ENCODE peak calls at places on chromosomes 12 and 14, in five cellular contexts. B is GM12892, W is H1, H is GM12878, O is K562. F is an unnamed sample.

GRCh38 chr12:4274960-4275868 is 1.7 kb downstream of the CCND2 start:
- DNase-seq in B (no peak), W (no peak), H (no peak), O (no peak), F (no peak)

GRCh38 chr14:105199093-105199492 is 18.0 kb upstream of the NUDT14 start:
- DNase-seq in B (no peak), W (no peak), H (no peak), O (peak), F (no peak)

GRCh38 chr14:90732142-90732541 is 84.1 kb downstream of the TTC7B start:
- DNase-seq in B (no peak), O (no peak), H (no peak), W (no peak), F (no peak)

GRCh38 chr12:27293463-27293862 is 39.2 kb upstream of the BMAL2 start:
- DNase-seq in W (no peak), B (no peak), H (no peak), O (no peak), F (no peak)

GRCh38 chr14:68958553-68958952 is 20.5 kb downstream of the ACTN1 start:
- DNase-seq in O (no peak), W (no peak), H (no peak), B (no peak), F (no peak)

GRCh38 chr12:17661250-17661649 is 428.7 kb downstream of the RERGL start:
- DNase-seq in B (no peak), O (no peak), W (no peak), H (no peak), F (no peak)

GRCh38 chr14:80930836-80931389 is 10.6 kb downstream of the CEP128 start:
- DNase-seq in O (no peak), W (no peak), B (no peak), H (peak), F (no peak)

GRCh38 chr14:99143793-99144192 is 128.2 kb downstream of the BCL11B start:
- DNase-seq in B (no peak), O (no peak), W (no peak), H (no peak), F (no peak)

GRCh38 chr12:113333877-113334785 is 778 bp downstream of the SLC8B1 start:
- DNase-seq in B (no peak), W (no peak), H (no peak), O (no peak), F (no peak)

GRCh38 chr12:123962530-123962929 is 10.1 kb downstream of the CCDC92 start:
- DNase-seq in W (no peak), H (no peak), B (no peak), O (no peak), F (no peak)

GRCh38 chr12:6392499-6392898 is 8.5 kb downstream of the LTBR start:
- DNase-seq in W (no peak), B (no peak), O (no peak), H (no peak), F (no peak)

GRCh38 chr14:54166049-54166950 is 209.7 kb upstream of the BMP4 start:
- DNase-seq in H (no peak), O (no peak), W (no peak), B (no peak), F (no peak)

GRCh38 chr12:53740130-53740491 is 11.7 kb downstream of the CISTR start:
- DNase-seq in O (peak), H (no peak), B (no peak), W (no peak), F (no peak)

GRCh38 chr12:618626-619025 is 44.6 kb downstream of the NINJ2 start:
- DNase-seq in B (no peak), H (no peak), W (no peak), O (no peak), F (no peak)

GRCh38 chr12:86256169-86256568 is at the start of gene MGAT4C:
- DNase-seq in H (no peak), O (no peak), B (no peak), W (no peak), F (no peak)

GRCh38 chr14:105281354-105282097 is 19.3 kb downstream of the BRF1 start:
- DNase-seq in B (no peak), O (no peak), W (no peak), H (no peak), F (no peak)

GRCh38 chr12:109308534-109309440 is at the start of gene FOXN4:
- DNase-seq in W (no peak), B (no peak), O (no peak), H (no peak), F (no peak)

GRCh38 chr14:100955201-100955600 is 51.7 kb upstream of the RTL1 start:
- DNase-seq in W (no peak), O (no peak), H (no peak), B (no peak), F (no peak)

GRCh38 chr12:102946042-102946441 is 11.4 kb upstream of the ASCL1 start:
- DNase-seq in O (no peak), W (no peak), H (no peak), B (no peak), F (no peak)

DNA sequence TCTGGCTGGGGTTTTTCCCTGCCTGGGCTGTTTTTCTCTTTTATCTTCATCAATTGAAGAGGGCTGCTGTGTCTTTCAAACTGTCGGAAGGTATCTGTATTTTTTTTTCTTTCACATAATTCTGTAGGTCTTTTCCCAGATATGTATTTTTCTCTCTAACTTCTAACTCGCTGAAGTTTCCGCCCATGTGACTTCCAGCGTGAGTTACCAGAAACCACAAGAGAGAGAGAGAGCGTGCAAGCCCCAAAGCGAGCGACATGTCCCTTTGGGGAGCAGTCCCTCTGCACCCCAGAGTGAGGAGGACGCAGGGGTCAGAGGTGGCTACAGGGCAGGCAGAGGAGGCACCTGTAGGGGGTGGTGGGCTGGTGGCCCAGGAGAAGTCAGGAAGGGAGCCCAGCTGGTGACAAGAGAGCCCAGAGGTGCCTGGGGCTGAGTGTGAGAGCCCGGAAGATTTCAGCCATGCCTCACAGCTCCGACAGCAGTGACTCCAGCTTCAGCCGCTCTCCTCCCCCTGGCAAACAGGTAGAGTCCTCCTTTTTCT is at the start of gene BATF:
- DNase-seq in B (peak), O (no peak), W (no peak), H (no peak), F (peak)
- TF ChIP-seq POLR2A in B (peak), O (no peak), W (no peak), H (peak), F (peak)

GRCh38 chr12:49627752-49628360 is 4.5 kb downstream of the PRPF40B start:
- DNase-seq in W (no peak), B (no peak), H (no peak), O (no peak), F (no peak)

GRCh38 chr12:49626836-49627235 is 3.5 kb downstream of the PRPF40B start:
- DNase-seq in O (no peak), W (no peak), H (no peak), B (no peak), F (no peak)

GRCh38 chr12:49624919-49625577 is 1.7 kb downstream of the PRPF40B start:
- DNase-seq in B (no peak), H (no peak), W (no peak), O (no peak), F (no peak)

GRCh38 chr12:49623142-49623899 is at the start of gene PRPF40B:
- DNase-seq in H (peak), B (peak), O (peak), W (peak), F (peak)

GRCh38 chr12:49626169-49626835 is 2.9 kb downstream of the PRPF40B start:
- DNase-seq in O (no peak), W (no peak), H (no peak), B (no peak), F (no peak)
- TF ChIP-seq TAF1 in O (no peak), W (no peak), H (no peak), B (no peak), F (no peak)

DNA sequence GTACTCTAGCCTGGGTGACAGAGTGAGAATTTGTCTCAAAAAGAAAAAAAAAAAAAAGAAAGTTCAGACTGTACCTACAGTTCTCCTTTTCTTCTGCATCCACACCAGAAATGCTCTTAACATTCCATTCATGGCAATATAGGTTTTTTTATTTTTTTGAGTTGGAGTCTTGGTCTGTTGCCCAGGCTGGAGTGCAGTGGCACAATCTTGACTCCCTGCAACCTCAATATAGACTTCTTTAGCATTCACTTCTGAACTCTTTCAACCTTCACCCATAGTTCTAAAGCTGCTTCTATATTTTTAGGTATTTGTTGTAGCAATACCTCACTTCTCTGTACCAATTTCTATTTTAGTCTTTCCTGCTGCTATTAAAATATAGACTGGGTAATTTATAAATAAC is 1095.7 kb downstream of the FLRT2 start:
- DNase-seq in O (no peak), B (no peak), W (no peak), H (no peak), F (no peak)
- TF ChIP-seq POLR2A in O (no peak), B (no peak), W (no peak), H (no peak), F (no peak)

DNA sequence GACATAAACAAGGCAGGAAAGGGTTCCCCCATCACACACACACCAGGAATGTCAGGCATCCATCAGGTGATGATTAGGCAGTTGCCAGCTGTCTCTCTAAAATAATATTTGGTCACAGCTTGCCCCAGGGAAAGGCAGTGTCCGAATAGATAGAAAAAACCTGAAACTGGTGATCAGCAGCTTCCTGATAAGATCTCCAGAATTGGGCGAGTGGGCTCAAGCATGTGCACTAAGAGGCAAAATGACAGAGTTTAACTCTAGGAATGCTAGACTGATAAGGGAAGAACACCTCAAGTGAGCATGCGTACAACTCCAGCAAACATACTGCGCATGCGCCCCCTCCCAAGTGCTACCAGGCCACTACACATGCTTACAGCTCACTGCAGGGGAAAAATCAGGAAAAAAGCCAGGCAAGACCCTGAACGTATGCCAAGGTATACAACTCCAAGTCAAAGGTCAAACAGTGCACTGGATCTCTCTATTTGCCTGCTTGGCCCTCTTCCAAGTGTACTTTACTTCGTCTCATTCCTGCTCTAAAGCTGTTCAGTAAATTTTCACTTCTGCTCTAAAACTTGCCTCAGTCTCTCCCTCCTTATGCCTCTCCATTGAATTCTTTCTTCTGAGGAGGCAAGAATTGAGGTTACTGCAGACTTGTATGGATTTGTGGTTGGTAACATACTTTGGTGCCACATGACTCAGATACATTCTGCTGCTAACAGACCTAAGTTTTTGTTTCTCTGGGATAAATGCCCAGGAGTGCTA is 73.5 kb upstream of the VASH1 start:
- DNase-seq in H (no peak), B (no peak), O (no peak), W (no peak), F (no peak)
- TF ChIP-seq TAF1 in H (no peak), B (no peak), O (no peak), W (no peak), F (no peak)

DNA sequence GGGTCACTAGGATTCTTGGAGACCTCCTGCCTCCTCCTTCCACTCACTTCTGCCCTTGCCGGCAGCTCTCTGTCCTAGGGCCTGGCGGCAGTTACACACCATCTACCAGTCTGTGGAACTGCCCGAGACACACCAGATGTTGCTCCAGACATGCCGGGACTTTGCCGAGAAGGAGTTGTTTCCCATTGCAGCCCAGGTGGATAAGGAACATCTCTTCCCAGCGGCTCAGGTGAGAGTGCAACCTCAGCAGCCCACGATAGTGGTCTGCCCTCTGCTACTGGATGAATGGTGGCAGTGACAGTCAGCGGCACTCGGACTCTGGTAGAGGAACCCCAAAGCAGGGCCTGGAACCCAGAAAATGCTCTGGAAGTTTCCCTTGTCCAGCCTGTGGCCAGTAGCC is 1.3 kb downstream of the ACADS start:
- DNase-seq in O (no peak), H (no peak), B (no peak), W (no peak), F (no peak)
- TF ChIP-seq POLR2A in O (no peak), H (no peak), B (no peak), W (no peak), F (no peak)

DNA sequence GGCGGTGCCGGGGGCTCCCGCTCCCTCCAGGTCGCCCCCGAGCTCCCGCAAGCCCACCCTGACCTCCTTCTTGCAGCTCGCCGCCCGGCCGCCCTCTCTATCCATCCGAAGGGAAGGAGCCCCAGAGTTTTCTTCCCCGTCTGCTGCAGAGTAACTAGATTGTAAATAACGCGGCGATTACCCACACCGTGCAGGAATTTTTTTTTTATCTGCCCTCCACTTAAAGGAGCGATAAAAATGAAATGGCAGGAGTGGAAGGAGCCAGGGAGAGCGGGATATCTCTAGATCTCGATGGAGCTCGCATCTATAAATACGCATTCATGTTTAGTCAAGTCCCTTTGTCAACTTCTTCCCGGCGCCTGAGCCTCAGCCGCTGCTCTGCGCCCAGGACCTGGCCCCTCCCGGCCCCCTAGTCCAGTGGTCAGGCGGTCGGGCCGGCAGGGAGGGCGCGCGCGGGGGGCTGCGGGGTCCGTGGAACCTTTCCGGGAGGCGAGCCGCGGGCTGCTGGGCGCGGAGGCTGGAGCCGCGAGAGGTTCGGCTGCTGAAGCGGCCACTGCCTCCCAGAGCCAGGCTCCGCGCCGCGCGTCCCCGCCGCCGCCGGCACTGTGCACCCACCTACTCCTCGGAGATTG is 386.0 kb downstream of the BCAT1 start:
- DNase-seq in H (no peak), W (no peak), B (peak), O (no peak), F (peak)
- TF ChIP-seq TAF1 in H (no peak), W (no peak), B (no peak), O (no peak), F (no peak)

GRCh38 chr14:23286020-23286903 is at the start of gene HOMEZ:
- DNase-seq in O (peak), B (peak), W (peak), H (peak), F (peak)
- TF ChIP-seq POLR2A in O (peak), B (peak), W (peak), H (peak), F (no peak)

GRCh38 chr12:41680155-41680554 is 464.5 kb downstream of the GXYLT1 start:
- DNase-seq in B (no peak), O (no peak), W (no peak), H (no peak), F (no peak)
- TF ChIP-seq TAF1 in B (no peak), O (no peak), W (no peak), H (no peak), F (no peak)

GRCh38 chr12:46492471-46493351 is 120.1 kb upstream of the SLC38A2 start:
- DNase-seq in B (no peak), W (no peak), O (no peak), H (no peak), F (no peak)
- TF ChIP-seq POLR2A in B (no peak), W (no peak), O (no peak), H (no peak), F (no peak)

DNA sequence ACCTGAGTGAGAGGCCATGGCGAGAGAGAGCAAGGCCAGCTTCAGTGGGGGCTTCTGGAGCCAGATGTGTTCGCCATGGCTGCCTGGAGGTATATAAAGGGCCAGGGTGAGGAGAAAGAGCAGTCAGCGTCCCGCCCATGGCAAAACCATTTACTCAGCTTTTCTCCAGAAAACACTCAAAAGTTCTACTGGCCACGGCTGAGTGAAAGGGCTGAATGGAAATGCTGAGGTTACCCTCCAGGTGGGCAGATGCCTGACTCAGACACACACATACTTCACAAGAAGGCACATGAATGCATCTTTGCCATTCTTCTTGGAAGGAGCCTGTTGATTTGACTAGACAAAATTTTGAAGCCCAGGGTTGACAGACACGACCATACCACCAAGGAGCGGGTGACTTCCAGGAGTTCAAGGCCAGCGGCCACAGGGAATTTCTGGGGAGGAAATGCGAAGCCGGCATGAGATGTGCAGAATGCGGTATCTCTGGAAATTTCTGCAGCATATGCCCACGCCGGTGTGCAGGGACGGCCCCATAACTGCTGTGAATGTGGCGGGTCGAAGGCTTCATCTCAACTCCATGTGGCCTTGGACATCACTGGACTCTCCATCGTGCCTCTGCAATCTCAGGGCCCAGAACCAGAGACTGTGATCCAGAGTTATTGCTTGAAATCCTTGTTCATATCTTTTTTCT is at the start of gene IL31:
- DNase-seq in B (no peak), O (no peak), W (no peak), H (no peak), F (no peak)
- TF ChIP-seq TAF1 in B (no peak), O (no peak), W (no peak), H (no peak), F (no peak)